ENCODE peak calls at places on chromosomes 16 and 17, in seven cellular contexts. One of them, this sample, is unnamed. For H3K9me3, the result is how much of the 10 kb centered on the place peaks cover.

GRCh38 chr16:2210386-2211365 is at the start of gene BRICD5:
- DNase-seq in sigmoid colon: no peak
- DNase-seq in esophagus muscularis mucosa: no peak
- DNase-seq in upper lobe of left lung: no peak
- DNase-seq in K562: no peak
- DNase-seq in breast epithelium: no peak
- DNase-seq in H1: no peak
- DNase-seq in this sample: no peak

GRCh38 chr16:86988920-86989715 is 328.1 kb downstream of the C16orf95 start:
- DNase-seq in sigmoid colon: peak
- DNase-seq in upper lobe of left lung: peak
- DNase-seq in K562: no peak
- DNase-seq in breast epithelium: no peak
- DNase-seq in H1: no peak
- DNase-seq in esophagus muscularis mucosa: no peak
- DNase-seq in this sample: no peak

GRCh38 chr16:88759245-88759975 is 25.6 kb downstream of the PIEZO1 start:
- DNase-seq in sigmoid colon: peak
- DNase-seq in H1: no peak
- DNase-seq in upper lobe of left lung: no peak
- DNase-seq in K562: peak
- DNase-seq in esophagus muscularis mucosa: no peak
- DNase-seq in breast epithelium: no peak
- DNase-seq in this sample: peak

GRCh38 chr17:78844301-78845005 is 3.8 kb upstream of the USP36 start:
- DNase-seq in breast epithelium: no peak
- DNase-seq in upper lobe of left lung: no peak
- DNase-seq in esophagus muscularis mucosa: no peak
- DNase-seq in H1: no peak
- DNase-seq in K562: no peak
- DNase-seq in sigmoid colon: no peak
- DNase-seq in this sample: no peak

GRCh38 chr17:65061621-65062020 is 5.1 kb upstream of the GNA13 start:
- DNase-seq in upper lobe of left lung: no peak
- DNase-seq in breast epithelium: no peak
- DNase-seq in esophagus muscularis mucosa: no peak
- DNase-seq in H1: no peak
- DNase-seq in sigmoid colon: peak
- DNase-seq in K562: no peak
- DNase-seq in this sample: no peak

GRCh38 chr17:76365256-76365903 is 11.7 kb upstream of the PRPSAP1 start:
- DNase-seq in breast epithelium: no peak
- DNase-seq in upper lobe of left lung: no peak
- DNase-seq in H1: peak
- DNase-seq in esophagus muscularis mucosa: no peak
- DNase-seq in sigmoid colon: no peak
- DNase-seq in K562: peak
- DNase-seq in this sample: no peak

GRCh38 chr17:7477392-7478275 is 1.8 kb downstream of the ZBTB4 start:
- DNase-seq in H1: no peak
- DNase-seq in esophagus muscularis mucosa: no peak
- DNase-seq in K562: no peak
- DNase-seq in breast epithelium: peak
- DNase-seq in upper lobe of left lung: peak
- DNase-seq in sigmoid colon: peak
- DNase-seq in this sample: peak

GRCh38 chr16:7025616-7026190 is 306.9 kb upstream of the RBFOX1 start:
- DNase-seq in H1: peak
- DNase-seq in sigmoid colon: peak
- DNase-seq in breast epithelium: no peak
- DNase-seq in upper lobe of left lung: peak
- DNase-seq in esophagus muscularis mucosa: no peak
- DNase-seq in K562: peak
- DNase-seq in this sample: peak

GRCh38 chr17:48181653-48182052 is 74.1 kb downstream of the SNX11 start:
- DNase-seq in esophagus muscularis mucosa: no peak
- DNase-seq in H1: no peak
- DNase-seq in breast epithelium: no peak
- DNase-seq in upper lobe of left lung: no peak
- DNase-seq in sigmoid colon: no peak
- DNase-seq in K562: no peak
- DNase-seq in this sample: no peak

GRCh38 chr17:57622886-57623433 is 122.1 kb downstream of the CCDC182 start:
- DNase-seq in breast epithelium: no peak
- DNase-seq in sigmoid colon: no peak
- DNase-seq in esophagus muscularis mucosa: no peak
- DNase-seq in H1: no peak
- DNase-seq in upper lobe of left lung: no peak
- DNase-seq in K562: no peak
- DNase-seq in this sample: no peak

GRCh38 chr16:64925166-64925565 is 196.7 kb downstream of the CDH11 start:
- DNase-seq in breast epithelium: no peak
- DNase-seq in upper lobe of left lung: no peak
- DNase-seq in esophagus muscularis mucosa: no peak
- DNase-seq in K562: no peak
- DNase-seq in H1: no peak
- DNase-seq in sigmoid colon: peak
- DNase-seq in this sample: no peak
- H3K9me3 ChIP-seq in breast epithelium: under half
- H3K9me3 ChIP-seq in upper lobe of left lung: under half
- H3K9me3 ChIP-seq in esophagus muscularis mucosa: under half
- H3K9me3 ChIP-seq in K562: under half
- H3K9me3 ChIP-seq in H1: under half
- H3K9me3 ChIP-seq in sigmoid colon: under half
- H3K9me3 ChIP-seq in this sample: under half

GRCh38 chr17:19766421-19767270 is 18.5 kb upstream of the ALDH3A1 start:
- DNase-seq in upper lobe of left lung: peak
- DNase-seq in esophagus muscularis mucosa: peak
- DNase-seq in H1: peak
- DNase-seq in breast epithelium: peak
- DNase-seq in sigmoid colon: peak
- DNase-seq in K562: peak
- DNase-seq in this sample: peak
- TF ChIP-seq POLR2AphosphoS5 in upper lobe of left lung: no peak
- TF ChIP-seq POLR2AphosphoS5 in esophagus muscularis mucosa: no peak
- TF ChIP-seq POLR2AphosphoS5 in H1: no peak
- TF ChIP-seq POLR2AphosphoS5 in breast epithelium: peak
- TF ChIP-seq POLR2AphosphoS5 in sigmoid colon: no peak
- TF ChIP-seq POLR2AphosphoS5 in K562: no peak
- TF ChIP-seq POLR2AphosphoS5 in this sample: peak

GRCh38 chr16:56338566-56339318 is 86.6 kb downstream of the AMFR start:
- DNase-seq in H1: no peak
- DNase-seq in upper lobe of left lung: no peak
- DNase-seq in breast epithelium: no peak
- DNase-seq in sigmoid colon: no peak
- DNase-seq in esophagus muscularis mucosa: no peak
- DNase-seq in K562: no peak
- DNase-seq in this sample: no peak

GRCh38 chr16:56336711-56337110 is 88.6 kb downstream of the AMFR start:
- DNase-seq in K562: no peak
- DNase-seq in esophagus muscularis mucosa: no peak
- DNase-seq in sigmoid colon: no peak
- DNase-seq in H1: no peak
- DNase-seq in upper lobe of left lung: no peak
- DNase-seq in breast epithelium: no peak
- DNase-seq in this sample: no peak

GRCh38 chr16:56337858-56338325 is 87.5 kb downstream of the AMFR start:
- DNase-seq in H1: no peak
- DNase-seq in upper lobe of left lung: no peak
- DNase-seq in esophagus muscularis mucosa: no peak
- DNase-seq in sigmoid colon: no peak
- DNase-seq in K562: no peak
- DNase-seq in breast epithelium: no peak
- DNase-seq in this sample: no peak

GRCh38 chr16:56336071-56336688 is 89.2 kb downstream of the AMFR start:
- DNase-seq in K562: peak
- DNase-seq in breast epithelium: no peak
- DNase-seq in upper lobe of left lung: no peak
- DNase-seq in H1: no peak
- DNase-seq in sigmoid colon: no peak
- DNase-seq in esophagus muscularis mucosa: no peak
- DNase-seq in this sample: no peak

GRCh38 chr16:56337131-56337857 is 88.1 kb downstream of the AMFR start:
- DNase-seq in esophagus muscularis mucosa: no peak
- DNase-seq in upper lobe of left lung: no peak
- DNase-seq in H1: no peak
- DNase-seq in K562: no peak
- DNase-seq in breast epithelium: no peak
- DNase-seq in sigmoid colon: no peak
- DNase-seq in this sample: no peak
- H3K9me3 ChIP-seq in esophagus muscularis mucosa: under half
- H3K9me3 ChIP-seq in upper lobe of left lung: under half
- H3K9me3 ChIP-seq in H1: under half
- H3K9me3 ChIP-seq in K562: under half
- H3K9me3 ChIP-seq in breast epithelium: under half
- H3K9me3 ChIP-seq in sigmoid colon: under half
- H3K9me3 ChIP-seq in this sample: under half

GRCh38 chr17:82613283-82614094 is 34.8 kb downstream of the WDR45B start:
- DNase-seq in upper lobe of left lung: no peak
- DNase-seq in sigmoid colon: no peak
- DNase-seq in esophagus muscularis mucosa: no peak
- DNase-seq in K562: no peak
- DNase-seq in H1: no peak
- DNase-seq in breast epithelium: no peak
- DNase-seq in this sample: no peak
- TF ChIP-seq POLR2AphosphoS5 in upper lobe of left lung: no peak
- TF ChIP-seq POLR2AphosphoS5 in sigmoid colon: no peak
- TF ChIP-seq POLR2AphosphoS5 in esophagus muscularis mucosa: no peak
- TF ChIP-seq POLR2AphosphoS5 in K562: no peak
- TF ChIP-seq POLR2AphosphoS5 in H1: peak
- TF ChIP-seq POLR2AphosphoS5 in breast epithelium: no peak
- TF ChIP-seq POLR2AphosphoS5 in this sample: no peak

GRCh38 chr16:68553186-68553585 is 14.1 kb downstream of the ZFP90 start:
- DNase-seq in sigmoid colon: no peak
- DNase-seq in breast epithelium: no peak
- DNase-seq in K562: no peak
- DNase-seq in upper lobe of left lung: no peak
- DNase-seq in H1: no peak
- DNase-seq in esophagus muscularis mucosa: no peak
- DNase-seq in this sample: no peak

DNA sequence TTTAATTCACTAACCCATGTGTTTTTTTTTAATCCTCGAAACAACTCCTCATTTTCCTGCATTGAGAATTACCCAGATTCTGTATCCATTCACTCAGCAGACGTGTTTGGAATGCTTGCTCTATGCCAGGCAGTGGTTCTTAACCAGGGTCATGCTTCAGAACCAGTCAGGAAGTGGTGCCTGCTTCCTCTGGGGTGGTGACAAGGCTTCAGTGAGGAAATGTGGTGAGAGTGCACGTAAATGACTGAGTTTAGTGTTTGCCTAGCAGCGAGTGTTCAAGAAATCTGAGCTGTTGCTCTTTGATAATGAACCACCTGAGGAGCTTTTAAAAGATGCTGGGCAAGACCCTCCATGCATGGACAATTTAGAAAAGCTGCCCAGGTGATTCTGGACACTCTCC is 9.9 kb downstream of the ZFP90 start:
- DNase-seq in sigmoid colon: no peak
- DNase-seq in esophagus muscularis mucosa: no peak
- DNase-seq in H1: no peak
- DNase-seq in breast epithelium: no peak
- DNase-seq in K562: no peak
- DNase-seq in upper lobe of left lung: no peak
- DNase-seq in this sample: no peak
- H3K9me3 ChIP-seq in sigmoid colon: under half
- H3K9me3 ChIP-seq in esophagus muscularis mucosa: under half
- H3K9me3 ChIP-seq in H1: under half
- H3K9me3 ChIP-seq in breast epithelium: under half
- H3K9me3 ChIP-seq in K562: under half
- H3K9me3 ChIP-seq in upper lobe of left lung: half or more
- H3K9me3 ChIP-seq in this sample: half or more

GRCh38 chr17:42192189-42193126 is 1.8 kb downstream of the GHDC start:
- DNase-seq in H1: no peak
- DNase-seq in esophagus muscularis mucosa: no peak
- DNase-seq in sigmoid colon: no peak
- DNase-seq in upper lobe of left lung: peak
- DNase-seq in K562: no peak
- DNase-seq in breast epithelium: no peak
- DNase-seq in this sample: no peak

GRCh38 chr17:42197564-42198156 is 3.4 kb upstream of the GHDC start:
- DNase-seq in K562: no peak
- DNase-seq in sigmoid colon: no peak
- DNase-seq in upper lobe of left lung: no peak
- DNase-seq in esophagus muscularis mucosa: no peak
- DNase-seq in H1: no peak
- DNase-seq in breast epithelium: no peak
- DNase-seq in this sample: no peak

GRCh38 chr17:42191209-42191608 is 3.1 kb downstream of the GHDC start:
- DNase-seq in H1: no peak
- DNase-seq in sigmoid colon: no peak
- DNase-seq in upper lobe of left lung: no peak
- DNase-seq in esophagus muscularis mucosa: no peak
- DNase-seq in K562: no peak
- DNase-seq in breast epithelium: no peak
- DNase-seq in this sample: no peak

GRCh38 chr17:42193216-42194132 is 820 bp downstream of the GHDC start:
- DNase-seq in breast epithelium: no peak
- DNase-seq in upper lobe of left lung: no peak
- DNase-seq in esophagus muscularis mucosa: no peak
- DNase-seq in K562: no peak
- DNase-seq in H1: no peak
- DNase-seq in sigmoid colon: no peak
- DNase-seq in this sample: no peak

DNA sequence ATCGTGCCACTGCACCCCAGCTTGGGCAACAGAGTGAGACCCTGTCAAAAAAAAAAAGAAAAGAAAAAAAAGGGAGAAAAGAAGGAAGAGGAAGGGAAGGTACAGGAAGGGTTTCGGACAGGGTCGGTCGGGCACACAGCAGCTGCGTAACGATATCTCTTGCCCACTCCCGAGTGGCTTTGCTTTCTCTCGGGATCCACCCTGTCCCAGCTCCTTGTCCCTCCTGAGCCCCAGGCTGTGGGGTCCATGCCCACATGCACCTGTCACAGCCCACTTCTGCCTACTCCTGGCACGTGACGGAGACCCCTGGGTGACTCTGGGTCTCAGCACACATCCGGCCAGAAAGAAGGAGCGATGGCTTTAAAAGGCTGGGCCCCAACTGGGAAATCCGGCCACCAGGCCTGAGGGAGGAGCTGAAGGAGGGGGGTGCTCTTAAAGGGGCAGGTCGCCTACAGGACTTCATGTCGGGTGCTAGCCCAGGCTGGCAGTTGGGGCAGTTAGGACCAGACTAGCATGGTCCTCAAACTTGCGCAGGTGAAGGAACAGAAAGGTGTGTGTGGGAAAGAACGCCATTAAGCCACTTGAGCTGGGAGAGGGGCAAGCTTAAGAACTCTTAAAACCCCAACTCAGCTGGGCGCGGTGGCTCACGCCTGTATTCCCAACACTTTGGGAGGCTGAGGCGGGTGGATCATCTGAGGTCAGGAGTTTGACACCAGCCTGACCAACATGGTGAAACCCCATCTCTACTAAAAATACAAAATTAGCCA is at the start of gene GHDC:
- DNase-seq in esophagus muscularis mucosa: peak
- DNase-seq in H1: peak
- DNase-seq in K562: peak
- DNase-seq in breast epithelium: peak
- DNase-seq in sigmoid colon: peak
- DNase-seq in upper lobe of left lung: no peak
- DNase-seq in this sample: peak
- TF ChIP-seq POLR2AphosphoS5 in esophagus muscularis mucosa: peak
- TF ChIP-seq POLR2AphosphoS5 in H1: no peak
- TF ChIP-seq POLR2AphosphoS5 in K562: peak
- TF ChIP-seq POLR2AphosphoS5 in breast epithelium: peak
- TF ChIP-seq POLR2AphosphoS5 in sigmoid colon: no peak
- TF ChIP-seq POLR2AphosphoS5 in upper lobe of left lung: peak
- TF ChIP-seq POLR2AphosphoS5 in this sample: no peak

GRCh38 chr16:35750701-35751104 is 2291.3 kb downstream of the TP53TG3F start:
- DNase-seq in H1: no peak
- DNase-seq in esophagus muscularis mucosa: peak
- DNase-seq in sigmoid colon: no peak
- DNase-seq in upper lobe of left lung: peak
- DNase-seq in K562: no peak
- DNase-seq in breast epithelium: no peak
- DNase-seq in this sample: no peak
- H3K9me3 ChIP-seq in H1: half or more
- H3K9me3 ChIP-seq in esophagus muscularis mucosa: under half
- H3K9me3 ChIP-seq in sigmoid colon: under half
- H3K9me3 ChIP-seq in upper lobe of left lung: under half
- H3K9me3 ChIP-seq in K562: under half
- H3K9me3 ChIP-seq in breast epithelium: half or more
- H3K9me3 ChIP-seq in this sample: under half